ENCODE peak calls at places on chromosome 22, in five cellular contexts. One of them, this sample, is unnamed.

GRCh38 chr22:18044548-18045271 is 20.3 kb upstream of the MICAL3 start:
- DNase-seq in H1: no peak
- DNase-seq in sigmoid colon: no peak
- DNase-seq in K562: no peak
- DNase-seq in tibial nerve: peak; percentile 44
- DNase-seq in this sample: peak; percentile 71

GRCh38 chr22:49566693-49567092 is 261.0 kb downstream of the BRD1 start:
- DNase-seq in K562: no peak
- DNase-seq in tibial nerve: no peak
- DNase-seq in H1: peak; percentile 39
- DNase-seq in sigmoid colon: peak; percentile 36
- DNase-seq in this sample: no peak

GRCh38 chr22:49999063-49999900 is 13.3 kb downstream of the IL17REL start:
- DNase-seq in sigmoid colon: no peak
- DNase-seq in K562: peak; percentile 60
- DNase-seq in H1: peak; percentile 78
- DNase-seq in tibial nerve: no peak
- DNase-seq in this sample: no peak

GRCh38 chr22:27386186-27386585 is 415.4 kb downstream of the MN1 start:
- DNase-seq in tibial nerve: no peak
- DNase-seq in H1: no peak
- DNase-seq in sigmoid colon: no peak
- DNase-seq in K562: no peak
- DNase-seq in this sample: no peak

GRCh38 chr22:20520093-20520511 is 12.7 kb downstream of the MED15 start:
- DNase-seq in K562: no peak
- DNase-seq in sigmoid colon: no peak
- DNase-seq in H1: no peak
- DNase-seq in tibial nerve: no peak
- DNase-seq in this sample: no peak

GRCh38 chr22:32854351-32854804 is 52.9 kb downstream of the TIMP3 start:
- DNase-seq in tibial nerve: no peak
- DNase-seq in sigmoid colon: no peak
- DNase-seq in K562: no peak
- DNase-seq in H1: no peak
- DNase-seq in this sample: no peak

GRCh38 chr22:25645964-25646363 is 81.5 kb downstream of the GRK3 start:
- DNase-seq in H1: no peak
- DNase-seq in sigmoid colon: no peak
- DNase-seq in K562: no peak
- DNase-seq in tibial nerve: no peak
- DNase-seq in this sample: no peak

GRCh38 chr22:49234459-49234858 is 593.2 kb downstream of the BRD1 start:
- DNase-seq in sigmoid colon: no peak
- DNase-seq in tibial nerve: no peak
- DNase-seq in K562: no peak
- DNase-seq in H1: peak; percentile 29
- DNase-seq in this sample: no peak

GRCh38 chr22:20238567-20239062 is 29.5 kb downstream of the RTN4R start:
- DNase-seq in K562: peak; percentile 89
- DNase-seq in tibial nerve: no peak
- DNase-seq in H1: peak; percentile 87
- DNase-seq in sigmoid colon: no peak
- DNase-seq in this sample: peak; percentile 45

GRCh38 chr22:27718186-27719032 is 83.1 kb downstream of the MN1 start:
- DNase-seq in sigmoid colon: peak; percentile 92
- DNase-seq in H1: no peak
- DNase-seq in K562: peak; percentile 90
- DNase-seq in tibial nerve: peak; percentile 53
- DNase-seq in this sample: peak; percentile 79

GRCh38 chr22:44575344-44576268 is 77.6 kb upstream of the RTL6 start:
- DNase-seq in sigmoid colon: peak; percentile 35
- DNase-seq in H1: no peak
- DNase-seq in tibial nerve: no peak
- DNase-seq in K562: no peak
- DNase-seq in this sample: no peak

GRCh38 chr22:20957118-20957690 is 9.9 kb upstream of the AIFM3 start:
- DNase-seq in K562: no peak
- DNase-seq in sigmoid colon: no peak
- DNase-seq in tibial nerve: no peak
- DNase-seq in H1: peak; percentile 78
- DNase-seq in this sample: no peak

GRCh38 chr22:27476729-27477128 is 324.8 kb downstream of the MN1 start:
- DNase-seq in K562: no peak
- DNase-seq in sigmoid colon: no peak
- DNase-seq in tibial nerve: no peak
- DNase-seq in H1: no peak
- DNase-seq in this sample: no peak

GRCh38 chr22:49763696-49764095 is 64.0 kb downstream of the BRD1 start:
- DNase-seq in sigmoid colon: peak; percentile 50
- DNase-seq in tibial nerve: no peak
- DNase-seq in H1: no peak
- DNase-seq in K562: no peak
- DNase-seq in this sample: no peak

GRCh38 chr22:28329582-28330073 is 350.0 kb downstream of the TTC28 start:
- DNase-seq in tibial nerve: no peak
- DNase-seq in K562: no peak
- DNase-seq in sigmoid colon: no peak
- DNase-seq in H1: no peak
- DNase-seq in this sample: no peak

GRCh38 chr22:43852605-43853327 is 9.5 kb downstream of the SULT4A1 start:
- DNase-seq in H1: no peak
- DNase-seq in K562: no peak
- DNase-seq in sigmoid colon: peak; percentile 62
- DNase-seq in tibial nerve: no peak
- DNase-seq in this sample: no peak

GRCh38 chr22:43555561-43556515 is 144.0 kb downstream of the MPPED1 start:
- DNase-seq in H1: peak; percentile 36
- DNase-seq in tibial nerve: no peak
- DNase-seq in K562: no peak
- DNase-seq in sigmoid colon: peak; percentile 32
- DNase-seq in this sample: no peak

GRCh38 chr22:33315954-33316353 is 257.8 kb upstream of the SYN3 start:
- DNase-seq in tibial nerve: no peak
- DNase-seq in K562: no peak
- DNase-seq in sigmoid colon: no peak
- DNase-seq in H1: no peak
- DNase-seq in this sample: no peak

GRCh38 chr22:35425971-35426800 is 26.2 kb downstream of the MCM5 start:
- DNase-seq in H1: no peak
- DNase-seq in K562: no peak
- DNase-seq in tibial nerve: no peak
- DNase-seq in sigmoid colon: no peak
- DNase-seq in this sample: no peak

GRCh38 chr22:27749597-27750225 is 51.8 kb downstream of the MN1 start:
- DNase-seq in H1: no peak
- DNase-seq in K562: no peak
- DNase-seq in tibial nerve: no peak
- DNase-seq in sigmoid colon: peak; percentile 63
- DNase-seq in this sample: no peak

GRCh38 chr22:17847360-17848078 is 73.2 kb upstream of the BID start:
- DNase-seq in H1: no peak
- DNase-seq in sigmoid colon: no peak
- DNase-seq in K562: peak; percentile 69
- DNase-seq in tibial nerve: no peak
- DNase-seq in this sample: no peak

GRCh38 chr22:43118024-43118849 is 7.7 kb downstream of the BIK start:
- DNase-seq in H1: no peak
- DNase-seq in sigmoid colon: no peak
- DNase-seq in tibial nerve: no peak
- DNase-seq in K562: no peak
- DNase-seq in this sample: no peak

GRCh38 chr22:43560651-43561050 is 148.8 kb downstream of the MPPED1 start:
- DNase-seq in K562: no peak
- DNase-seq in sigmoid colon: no peak
- DNase-seq in tibial nerve: no peak
- DNase-seq in H1: no peak
- DNase-seq in this sample: no peak

GRCh38 chr22:29148826-29149225 is 56.9 kb upstream of the EMID1 start:
- DNase-seq in sigmoid colon: peak; percentile 43
- DNase-seq in H1: no peak
- DNase-seq in K562: no peak
- DNase-seq in tibial nerve: no peak
- DNase-seq in this sample: no peak

GRCh38 chr22:17777005-17777716 is 2.9 kb upstream of the BID start:
- DNase-seq in tibial nerve: no peak
- DNase-seq in H1: no peak
- DNase-seq in K562: peak; percentile 46
- DNase-seq in sigmoid colon: peak; percentile 61
- DNase-seq in this sample: peak; percentile 56

GRCh38 chr22:20552450-20552894 is 45.1 kb downstream of the MED15 start:
- DNase-seq in H1: no peak
- DNase-seq in sigmoid colon: peak; percentile 96
- DNase-seq in K562: no peak
- DNase-seq in tibial nerve: peak; percentile 81
- DNase-seq in this sample: peak; percentile 83

GRCh38 chr22:49107961-49108530 is 719.6 kb downstream of the BRD1 start:
- DNase-seq in tibial nerve: no peak
- DNase-seq in K562: no peak
- DNase-seq in H1: no peak
- DNase-seq in sigmoid colon: peak; percentile 34
- DNase-seq in this sample: no peak

GRCh38 chr22:42651134-42651533 is 1.9 kb upstream of the CYB5R3 start:
- DNase-seq in K562: no peak
- DNase-seq in sigmoid colon: no peak
- DNase-seq in H1: no peak
- DNase-seq in tibial nerve: no peak
- DNase-seq in this sample: no peak

GRCh38 chr22:41668971-41669911 is 19.4 kb downstream of the SNU13 start:
- DNase-seq in sigmoid colon: no peak
- DNase-seq in K562: no peak
- DNase-seq in H1: no peak
- DNase-seq in tibial nerve: no peak
- DNase-seq in this sample: no peak

GRCh38 chr22:35421121-35421520 is 21.2 kb downstream of the MCM5 start:
- DNase-seq in H1: no peak
- DNase-seq in K562: no peak
- DNase-seq in tibial nerve: no peak
- DNase-seq in sigmoid colon: no peak
- DNase-seq in this sample: no peak

GRCh38 chr22:23137905-23138520 is 3.8 kb downstream of the RSPH14 start:
- DNase-seq in K562: no peak
- DNase-seq in sigmoid colon: no peak
- DNase-seq in H1: no peak
- DNase-seq in tibial nerve: no peak
- DNase-seq in this sample: no peak

GRCh38 chr22:22422629-22423112 is 85.9 kb downstream of the ZNF280B start:
- DNase-seq in tibial nerve: peak; percentile 56
- DNase-seq in sigmoid colon: no peak
- DNase-seq in K562: peak; percentile 96
- DNase-seq in H1: peak; percentile 85
- DNase-seq in this sample: no peak

GRCh38 chr22:43308451-43309235 is 34.5 kb downstream of the SCUBE1 start:
- DNase-seq in tibial nerve: no peak
- DNase-seq in sigmoid colon: no peak
- DNase-seq in K562: no peak
- DNase-seq in H1: no peak
- DNase-seq in this sample: no peak

GRCh38 chr22:25702046-25702445 is 39.9 kb upstream of the MYO18B start:
- DNase-seq in H1: no peak
- DNase-seq in sigmoid colon: no peak
- DNase-seq in K562: no peak
- DNase-seq in tibial nerve: no peak
- DNase-seq in this sample: no peak

DNA sequence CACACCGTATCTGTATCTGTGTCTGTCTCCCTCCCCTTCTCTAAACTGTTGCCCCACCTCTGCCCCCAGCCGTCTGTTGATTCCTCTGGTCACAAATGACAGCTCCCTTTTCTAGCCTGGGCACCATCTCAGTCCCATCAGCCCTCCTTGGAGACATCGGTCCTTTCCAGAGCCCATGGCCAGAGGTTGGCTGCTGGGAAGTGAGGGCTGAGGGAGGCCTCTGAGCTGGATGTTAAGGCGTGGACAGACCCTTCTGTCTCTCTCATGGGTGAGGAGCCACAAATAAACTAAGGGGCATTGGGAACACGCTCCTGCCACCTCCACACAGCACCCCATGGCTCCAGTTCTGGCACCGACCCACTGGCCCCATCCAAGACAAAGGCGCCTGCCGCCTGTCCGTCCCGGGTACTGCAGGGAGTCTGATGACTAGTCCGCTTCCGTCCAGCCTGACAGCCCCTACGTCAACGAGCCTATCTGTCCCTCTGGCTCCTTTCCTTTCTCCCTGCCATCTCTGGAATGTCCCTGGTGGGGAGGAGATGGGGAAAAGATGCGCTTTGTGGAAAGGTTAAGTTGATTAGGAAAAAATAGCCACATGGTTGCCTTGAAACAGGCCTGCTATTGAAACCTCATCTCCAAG is 10.5 kb downstream of the PDGFB start:
- DNase-seq in K562: no peak
- DNase-seq in tibial nerve: no peak
- DNase-seq in sigmoid colon: no peak
- DNase-seq in H1: peak; percentile 59
- DNase-seq in this sample: peak; percentile 84
- TF ChIP-seq CTCF in K562: no peak
- TF ChIP-seq CTCF in tibial nerve: peak; percentile 53
- TF ChIP-seq CTCF in sigmoid colon: no peak
- TF ChIP-seq CTCF in H1: no peak
- TF ChIP-seq CTCF in this sample: no peak

GRCh38 chr22:45763236-45763624 is 91.6 kb downstream of the ATXN10 start:
- DNase-seq in H1: no peak
- DNase-seq in sigmoid colon: no peak
- DNase-seq in tibial nerve: no peak
- DNase-seq in K562: no peak
- DNase-seq in this sample: no peak
- H3K4me1 ChIP-seq in H1: peaks cover 10% of the 10 kb centered on the region
- H3K4me1 ChIP-seq in sigmoid colon: peaks cover 52% of the 10 kb centered on the region
- H3K4me1 ChIP-seq in tibial nerve: peaks cover under 1% of the 10 kb centered on the region
- H3K4me1 ChIP-seq in K562: no peaks in the 10 kb centered on the region
- H3K4me1 ChIP-seq in this sample: no peaks in the 10 kb centered on the region

GRCh38 chr22:24593810-24594568 is 1.1 kb upstream of the LRRC75B start:
- DNase-seq in K562: no peak
- DNase-seq in H1: peak; percentile 44
- DNase-seq in sigmoid colon: no peak
- DNase-seq in tibial nerve: no peak
- DNase-seq in this sample: no peak
- TF ChIP-seq POLR2A in K562: no peak
- TF ChIP-seq POLR2A in H1: no peak
- TF ChIP-seq POLR2A in sigmoid colon: no peak
- TF ChIP-seq POLR2A in tibial nerve: no peak
- TF ChIP-seq POLR2A in this sample: no peak

GRCh38 chr22:19125474-19126308 is 3.5 kb upstream of the DGCR2 start:
- DNase-seq in K562: no peak
- DNase-seq in H1: no peak
- DNase-seq in tibial nerve: no peak
- DNase-seq in sigmoid colon: no peak
- DNase-seq in this sample: no peak

GRCh38 chr22:19123936-19124335 is 1.7 kb upstream of the DGCR2 start:
- DNase-seq in H1: no peak
- DNase-seq in tibial nerve: no peak
- DNase-seq in sigmoid colon: no peak
- DNase-seq in K562: peak; percentile 56
- DNase-seq in this sample: no peak

GRCh38 chr22:19122752-19123492 is 710 bp upstream of the DGCR2 start:
- DNase-seq in K562: peak; percentile 65
- DNase-seq in tibial nerve: peak; percentile 15
- DNase-seq in H1: no peak
- DNase-seq in sigmoid colon: no peak
- DNase-seq in this sample: no peak

GRCh38 chr22:19125011-19125410 is 2.8 kb upstream of the DGCR2 start:
- DNase-seq in tibial nerve: no peak
- DNase-seq in sigmoid colon: no peak
- DNase-seq in K562: no peak
- DNase-seq in H1: no peak
- DNase-seq in this sample: no peak

GRCh38 chr22:19124377-19124776 is 2.2 kb upstream of the DGCR2 start:
- DNase-seq in tibial nerve: no peak
- DNase-seq in sigmoid colon: no peak
- DNase-seq in H1: no peak
- DNase-seq in K562: no peak
- DNase-seq in this sample: no peak
- TF ChIP-seq CTCF in tibial nerve: no peak
- TF ChIP-seq CTCF in sigmoid colon: no peak
- TF ChIP-seq CTCF in H1: no peak
- TF ChIP-seq CTCF in K562: no peak
- TF ChIP-seq CTCF in this sample: no peak

This sample was measured in heart left ventricle.